ENCODE peak calls at places on chromosomes 6 and 20, in six cellular contexts. N is left ventricle myocardium inferior, J is tibial artery, Z is SJSA1, F is spleen, P is left lung. C is an unnamed sample.
A peak's percentile ranks its signal among the peaks of the same experiment; 100 is the strongest.

GRCh38 chr6:170074435-170074834 is 216.4 kb downstream of the DLL1 start:
- DNase-seq in P (peak; percentile 12), N (no peak), Z (no peak), J (no peak), F (peak; percentile 66), C (no peak)

GRCh38 chr6:169792306-169793015 is 41.0 kb downstream of the ERMARD start:
- DNase-seq in Z (peak; percentile 33), N (no peak), F (no peak), J (no peak), P (no peak), C (peak; percentile 60)

GRCh38 chr6:117399924-117400323 is 25.8 kb downstream of the ROS1 start:
- DNase-seq in N (no peak), J (no peak), Z (no peak), P (no peak), F (no peak), C (no peak)

GRCh38 chr6:128742900-128743299 is 140.0 kb upstream of the LAMA2 start:
- DNase-seq in J (no peak), F (no peak), Z (no peak), N (no peak), P (no peak), C (no peak)

GRCh38 chr6:74277749-74278148 is 581.7 kb downstream of the CD109 start:
- DNase-seq in Z (peak; percentile 48), N (no peak), J (no peak), P (no peak), F (no peak), C (no peak)

GRCh38 chr6:7633361-7633760 is 43.4 kb downstream of the SNRNP48 start:
- DNase-seq in N (no peak), P (no peak), J (no peak), F (no peak), Z (peak; percentile 69), C (no peak)

GRCh38 chr6:14857501-14857900 is 388.4 kb upstream of the JARID2 start:
- DNase-seq in F (peak; percentile 92), J (no peak), Z (no peak), N (no peak), P (peak; percentile 51), C (peak; percentile 67)

GRCh38 chr20:43824699-43825402 is 89.8 kb upstream of the TOX2 start:
- DNase-seq in P (no peak), J (no peak), Z (no peak), N (no peak), F (peak; percentile 4), C (no peak)

GRCh38 chr6:161254754-161255253 is 19.1 kb downstream of the AGPAT4 start:
- DNase-seq in J (no peak), N (no peak), F (no peak), P (no peak), Z (no peak), C (no peak)

GRCh38 chr6:4772750-4773149 is 3.5 kb upstream of the CDYL start:
- DNase-seq in N (no peak), Z (no peak), J (no peak), P (no peak), F (no peak), C (no peak)

GRCh38 chr6:27685278-27685677 is 212.4 kb upstream of the ZNF184 start:
- DNase-seq in F (no peak), N (no peak), P (no peak), Z (no peak), J (no peak), C (no peak)

GRCh38 chr6:56753801-56754200 is 111.1 kb upstream of the DST start:
- DNase-seq in N (no peak), Z (no peak), J (no peak), F (no peak), P (no peak), C (no peak)

GRCh38 chr6:56751604-56752003 is 108.9 kb upstream of the DST start:
- DNase-seq in Z (no peak), J (no peak), F (no peak), N (no peak), P (no peak), C (no peak)

GRCh38 chr6:56749632-56750151 is 107.0 kb upstream of the DST start:
- DNase-seq in Z (peak; percentile 69), P (no peak), N (no peak), J (no peak), F (no peak), C (no peak)

GRCh38 chr6:56752534-56752933 is 109.8 kb upstream of the DST start:
- DNase-seq in F (no peak), Z (no peak), P (no peak), J (no peak), N (no peak), C (no peak)

DNA sequence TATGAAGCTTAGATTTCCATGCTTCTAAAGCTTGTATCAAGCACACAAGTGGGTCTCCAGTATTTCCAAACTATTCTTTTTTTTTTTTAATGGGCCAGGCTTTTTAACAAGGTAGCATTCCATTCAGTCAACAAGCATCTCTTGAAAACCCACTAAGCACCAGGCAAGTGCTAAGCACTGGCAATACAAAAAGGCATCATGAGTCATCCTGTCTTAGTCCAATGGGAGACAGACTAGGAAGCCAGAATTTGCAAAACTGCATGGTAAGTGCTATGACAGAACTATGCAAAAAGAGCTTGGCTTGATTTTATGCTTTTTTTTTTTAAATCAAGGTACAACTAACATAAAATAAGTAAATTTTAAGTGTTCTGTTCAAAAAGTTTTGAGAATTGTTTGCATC is 109.3 kb upstream of the DST start:
- DNase-seq in N (no peak), Z (peak; percentile 52), J (no peak), F (no peak), P (no peak), C (no peak)
- H3K4me1 ChIP-seq in N (peaks cover 96% of the 10 kb centered on the region), Z (peaks cover 75% of the 10 kb centered on the region), J (peaks cover 13% of the 10 kb centered on the region), F (peaks cover 9% of the 10 kb centered on the region), P (peaks cover 16% of the 10 kb centered on the region), C (peaks cover 3% of the 10 kb centered on the region)

GRCh38 chr20:62201173-62202082 is 18.6 kb downstream of the MTG2 start:
- DNase-seq in F (peak; percentile 85), N (no peak), P (no peak), J (no peak), Z (no peak), C (peak; percentile 68)

GRCh38 chr20:62203378-62204030 is 16.6 kb downstream of the HRH3 start:
- DNase-seq in N (no peak), J (no peak), Z (no peak), F (peak; percentile 56), P (no peak), C (peak; percentile 45)

GRCh38 chr20:62200491-62201172 is 17.8 kb downstream of the MTG2 start:
- DNase-seq in Z (no peak), P (no peak), J (no peak), N (no peak), F (peak; percentile 56), C (peak; percentile 38)

GRCh38 chr20:62202676-62203377 is 17.3 kb downstream of the HRH3 start:
- DNase-seq in Z (no peak), J (no peak), N (no peak), F (peak; percentile 52), P (no peak), C (peak; percentile 63)

DNA sequence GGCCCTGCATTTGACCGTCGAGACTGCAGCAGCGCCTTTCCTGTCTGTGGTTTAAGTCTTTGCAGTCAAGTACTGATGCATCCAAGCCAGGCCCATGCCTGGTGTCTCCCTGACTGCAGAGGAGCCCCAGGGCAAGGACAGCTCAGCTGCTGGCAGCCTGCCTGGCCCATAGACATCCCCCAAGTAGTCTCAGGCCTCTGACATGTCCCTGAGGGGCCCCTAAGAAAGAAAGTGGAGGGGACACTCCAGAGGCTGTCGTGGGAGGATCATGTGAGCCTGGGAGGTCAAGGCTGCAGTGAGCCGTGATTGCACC is 18.0 kb downstream of the HRH3 start:
- DNase-seq in P (no peak), J (no peak), Z (no peak), N (no peak), F (peak; percentile 65), C (peak; percentile 11)
- H3K36me3 ChIP-seq in P (peaks cover 70% of the 10 kb centered on the region), J (peaks cover 65% of the 10 kb centered on the region), Z (peaks cover 55% of the 10 kb centered on the region), N (peaks cover 64% of the 10 kb centered on the region), F (peaks cover 68% of the 10 kb centered on the region), C (peaks cover 6% of the 10 kb centered on the region)

GRCh38 chr20:32036716-32037355 is 15.2 kb upstream of the HCK start:
- DNase-seq in Z (no peak), N (no peak), F (no peak), J (no peak), P (no peak), C (no peak)
- H3K27me3 ChIP-seq in Z (peaks cover 21% of the 10 kb centered on the region), N (peaks cover 44% of the 10 kb centered on the region), F (no peaks in the 10 kb centered on the region), J (no peaks in the 10 kb centered on the region), P (peaks cover 32% of the 10 kb centered on the region), C (no peaks in the 10 kb centered on the region)

GRCh38 chr6:11414564-11414963 is 123.0 kb upstream of the TMEM170B start:
- DNase-seq in P (no peak), N (no peak), F (no peak), Z (no peak), J (no peak), C (no peak)

GRCh38 chr6:11413728-11414127 is 123.8 kb upstream of the TMEM170B start:
- DNase-seq in J (no peak), P (no peak), Z (no peak), N (no peak), F (no peak), C (no peak)

GRCh38 chr6:11418290-11418905 is 119.2 kb upstream of the TMEM170B start:
- DNase-seq in Z (no peak), N (no peak), F (no peak), J (no peak), P (no peak), C (no peak)

GRCh38 chr6:11419763-11420453 is 117.6 kb upstream of the TMEM170B start:
- DNase-seq in Z (no peak), F (no peak), N (no peak), P (no peak), J (no peak), C (no peak)

DNA sequence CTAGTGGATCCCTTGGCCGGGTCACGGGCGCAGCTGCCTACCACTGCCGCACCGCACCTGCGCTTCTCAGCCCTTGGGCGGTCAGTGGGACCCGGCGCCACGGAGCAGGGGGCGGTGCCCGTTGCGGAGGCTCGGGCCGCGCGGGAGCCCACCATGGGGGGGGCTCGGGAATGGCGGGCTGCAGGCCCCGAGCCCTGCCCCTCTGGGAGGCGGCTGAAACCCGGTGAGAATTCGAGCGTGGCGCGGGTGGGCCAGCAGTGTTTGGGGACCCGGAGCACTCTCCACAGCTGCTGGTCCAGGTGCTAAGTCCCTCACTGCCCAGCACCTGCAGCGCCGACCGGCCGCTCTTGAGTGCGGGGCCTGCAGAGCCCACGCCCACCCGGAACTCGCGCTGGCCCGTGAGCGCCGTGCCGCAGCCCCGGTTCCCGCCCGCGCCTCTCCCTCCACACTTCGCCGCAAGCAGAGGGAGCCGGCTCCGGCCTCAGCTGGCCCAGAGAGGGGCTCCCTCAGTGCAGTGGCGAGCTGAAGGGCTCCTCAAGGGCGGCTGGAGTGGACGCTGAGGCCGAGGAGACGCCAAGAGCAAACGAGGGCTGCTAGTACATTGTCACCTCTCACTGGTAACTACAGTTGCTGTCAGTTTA is 120.5 kb upstream of the TMEM170B start:
- DNase-seq in Z (no peak), N (no peak), J (no peak), P (no peak), F (no peak), C (no peak)
- H3K4me1 ChIP-seq in Z (peaks cover 21% of the 10 kb centered on the region), N (peaks cover 5% of the 10 kb centered on the region), J (peaks cover 7% of the 10 kb centered on the region), P (peaks cover 12% of the 10 kb centered on the region), F (peaks cover 30% of the 10 kb centered on the region), C (peaks cover 4% of the 10 kb centered on the region)